ENCODE peak calls at places on chromosomes 2 and 18, in four cellular contexts. A, I, B and D are unnamed samples.

GRCh38 chr2:167939513-167940360 is 307.7 kb downstream of the STK39 start:
- DNase-seq in A (no peak), I (no peak), B (no peak), D (no peak)

GRCh38 chr2:11985817-11986566 is 239.6 kb downstream of the LPIN1 start:
- DNase-seq in A (no peak), I (no peak), B (no peak), D (no peak)

GRCh38 chr18:43931439-43931838 is 654.1 kb upstream of the SYT4 start:
- DNase-seq in A (no peak), I (no peak), B (no peak), D (no peak)

GRCh38 chr2:15941970-15942710 is 1.8 kb downstream of the MYCN start:
- DNase-seq in A (no peak), I (no peak), B (no peak), D (no peak)

GRCh38 chr2:236621786-236622185 is 52.2 kb downstream of the ACKR3 start:
- DNase-seq in A (no peak), I (no peak), B (no peak), D (no peak)

GRCh38 chr18:35215026-35215425 is 25.8 kb upstream of the ZNF397 start:
- DNase-seq in A (no peak), I (no peak), B (no peak), D (no peak)

GRCh38 chr2:61057562-61057961 is 8.1 kb upstream of the SANBR start:
- DNase-seq in A (no peak), I (no peak), B (no peak), D (no peak)

GRCh38 chr18:10032331-10032979 is 118.6 kb downstream of the VAPA start:
- DNase-seq in A (no peak), I (no peak), B (no peak), D (no peak)

GRCh38 chr18:34985963-34986362 is 55.2 kb upstream of the MAPRE2 start:
- DNase-seq in A (no peak), I (no peak), B (no peak), D (no peak)

GRCh38 chr18:75314606-75315005 is 104.0 kb downstream of the TSHZ1 start:
- DNase-seq in A (no peak), I (no peak), B (no peak), D (no peak)

GRCh38 chr2:238645716-238646115 is 202.2 kb upstream of the TWIST2 start:
- DNase-seq in A (no peak), I (no peak), B (no peak), D (no peak)

GRCh38 chr2:75140288-75140687 is 59.0 kb downstream of the TACR1 start:
- DNase-seq in A (no peak), I (no peak), B (no peak), D (no peak)

GRCh38 chr18:45562567-45563479 is 52.5 kb upstream of the SLC14A2 start:
- DNase-seq in A (no peak), I (no peak), B (no peak), D (no peak)